ENCODE peak calls at places on chromosomes 12 and 14, in eight cellular contexts. V, X, P, A, C, L, M and H are unnamed samples.
A peak's percentile ranks its signal among the peaks of the same experiment; 100 is the strongest.

GRCh38 chr14:51828017-51828797 is 32.2 kb upstream of the GNG2 start:
- DNase-seq in L (no peak), C (no peak), X (peak; percentile 61), V (no peak), M (peak; percentile 43), A (peak; percentile 95), P (peak; percentile 93), H (peak; percentile 82)

GRCh38 chr12:57149309-57149900 is 2.0 kb upstream of the LRP1-AS start:
- DNase-seq in V (no peak), M (no peak), A (no peak), L (peak; percentile 94), X (peak; percentile 71), P (no peak), C (no peak), H (no peak)

GRCh38 chr12:990308-990648 is 745 bp upstream of the ERC1 start:
- DNase-seq in C (peak; percentile 53), L (peak; percentile 58), M (peak; percentile 13), P (no peak), X (peak; percentile 66), A (no peak), V (no peak), H (peak; percentile 35)

GRCh38 chr12:6089041-6089823 is 35.2 kb downstream of the VWF start:
- DNase-seq in A (peak; percentile 23), M (no peak), C (no peak), X (peak; percentile 20), L (no peak), V (no peak), P (no peak), H (peak; percentile 95)

GRCh38 chr12:13661005-13661887 is 320.2 kb downstream of the GRIN2B start:
- DNase-seq in A (peak; percentile 31), L (peak; percentile 63), X (peak; percentile 16), V (peak; percentile 47), P (peak; percentile 47), C (peak; percentile 14), M (no peak), H (peak; percentile 38)

GRCh38 chr14:32710351-32711102 is 228.2 kb upstream of the NPAS3 start:
- DNase-seq in V (no peak), P (no peak), L (peak; percentile 39), X (peak; percentile 76), M (no peak), A (no peak), C (no peak), H (peak; percentile 22)

GRCh38 chr14:65927871-65928270 is 515.3 kb downstream of the FUT8 start:
- DNase-seq in X (no peak), L (no peak), P (no peak), M (peak; percentile 50), V (no peak), C (no peak), A (peak; percentile 9), H (no peak)

GRCh38 chr12:105706321-105706972 is 376.0 kb downstream of the C12orf75 start:
- DNase-seq in M (no peak), C (no peak), P (peak; percentile 96), A (peak; percentile 58), X (peak; percentile 3), V (no peak), L (peak; percentile 4), H (peak; percentile 37)

GRCh38 chr12:124388679-124389536 is 94.0 kb downstream of the RFLNA start:
- DNase-seq in A (peak; percentile 80), L (peak; percentile 86), M (peak; percentile 36), C (no peak), V (peak; percentile 48), X (peak; percentile 82), P (peak; percentile 88), H (peak; percentile 31)

GRCh38 chr14:103091041-103091882 is 3.3 kb upstream of the EXOC3L4 start:
- DNase-seq in X (no peak), A (peak; percentile 24), C (no peak), M (peak; percentile 61), L (peak; percentile 14), P (peak; percentile 46), V (peak; percentile 38), H (no peak)

GRCh38 chr14:104390221-104390931 is 189.2 kb upstream of the C14orf180 start:
- DNase-seq in M (no peak), C (no peak), V (no peak), P (no peak), X (no peak), L (no peak), A (no peak), H (no peak)

GRCh38 chr14:54796961-54797360 is 105.7 kb downstream of the GCH1 start:
- DNase-seq in P (no peak), X (peak; percentile 82), C (no peak), M (no peak), V (no peak), L (peak; percentile 63), A (peak; percentile 86), H (peak; percentile 68)

GRCh38 chr12:25072901-25073645 is 121.9 kb downstream of the DNAI7 start:
- DNase-seq in C (no peak), L (no peak), P (no peak), X (no peak), A (no peak), V (no peak), M (no peak), H (no peak)

GRCh38 chr12:62865860-62866407 is 69.0 kb downstream of the PPM1H start:
- DNase-seq in X (no peak), C (no peak), A (no peak), V (no peak), M (no peak), P (peak; percentile 74), L (peak; percentile 58), H (no peak)

GRCh38 chr14:21092147-21093011 is 6.1 kb downstream of the ZNF219 start:
- DNase-seq in C (no peak), V (peak; percentile 94), X (peak; percentile 25), L (peak; percentile 71), A (peak; percentile 61), M (peak; percentile 89), P (peak; percentile 66), H (peak; percentile 57)

GRCh38 chr12:48556631-48557030 is 13.2 kb downstream of the LALBA start:
- DNase-seq in C (no peak), A (no peak), X (no peak), M (no peak), P (no peak), V (no peak), L (no peak), H (no peak)

GRCh38 chr14:37695836-37696235 is 100.4 kb downstream of the TTC6 start:
- DNase-seq in P (no peak), M (no peak), L (no peak), X (no peak), C (no peak), A (no peak), V (no peak), H (no peak)

GRCh38 chr12:26465419-26466097 is 270.2 kb downstream of the SSPN start:
- DNase-seq in P (peak; percentile 23), V (no peak), M (no peak), C (no peak), X (no peak), A (no peak), L (peak; percentile 7), H (no peak)

GRCh38 chr14:77923131-77923933 is 123.4 kb downstream of the ADCK1 start:
- DNase-seq in M (no peak), L (no peak), A (no peak), C (no peak), X (no peak), V (no peak), P (no peak), H (no peak)

GRCh38 chr14:54338696-54339317 is 58.0 kb upstream of the CDKN3 start:
- DNase-seq in P (peak; percentile 40), M (no peak), L (peak; percentile 75), C (peak; percentile 54), A (peak; percentile 56), X (peak; percentile 43), V (no peak), H (peak; percentile 61)

GRCh38 chr14:91249841-91250616 is 5.5 kb upstream of the GPR68 start:
- DNase-seq in M (no peak), X (no peak), C (peak; percentile 94), L (no peak), P (no peak), V (no peak), A (peak; percentile 88), H (no peak)

GRCh38 chr14:102086346-102086971 is 385 bp downstream of the HSP90AA1 start:
- DNase-seq in L (peak; percentile 69), A (no peak), X (peak; percentile 63), M (peak; percentile 27), V (no peak), P (peak; percentile 65), C (peak; percentile 16), H (peak; percentile 38)

GRCh38 chr14:99181246-99181645 is 90.8 kb downstream of the BCL11B start:
- DNase-seq in X (no peak), L (no peak), C (no peak), A (no peak), P (no peak), M (no peak), V (no peak), H (no peak)

GRCh38 chr12:76037130-76038105 is 5.8 kb upstream of the PHLDA1 start:
- DNase-seq in L (peak; percentile 93), C (peak; percentile 69), X (peak; percentile 86), M (no peak), P (peak; percentile 79), A (peak; percentile 68), V (peak; percentile 20), H (peak; percentile 79)

GRCh38 chr12:45726594-45727300 is 2.8 kb upstream of the ARID2 start:
- DNase-seq in V (peak; percentile 29), P (no peak), A (no peak), L (peak; percentile 36), C (no peak), X (peak; percentile 36), M (no peak), H (peak; percentile 28)